ENCODE peak calls at places on chromosome 20, in five cellular contexts. B is fibroblast of the conjunctiva, H is uterus, N is astrocyte of the hippocampus, O is sciatic nerve. T is an unnamed sample.

GRCh38 chr20:15319444-15319843 is 982.0 kb upstream of the FLRT3 start:
- DNase-seq in B (no peak), H (no peak), N (no peak), O (no peak), T (no peak)

GRCh38 chr20:58308290-58308679 is 1.2 kb upstream of the RAB22A start:
- DNase-seq in B (no peak), H (no peak), N (no peak), O (no peak), T (no peak)

GRCh38 chr20:6595704-6596103 is 171.8 kb upstream of the BMP2 start:
- DNase-seq in B (no peak), H (no peak), N (peak; percentile 68), O (no peak), T (no peak)

GRCh38 chr20:17684077-17684888 is 2.2 kb upstream of the RRBP1 start:
- DNase-seq in B (no peak), H (no peak), N (no peak), O (no peak), T (no peak)

GRCh38 chr20:2220298-2220697 is 75.5 kb upstream of the TGM3 start:
- DNase-seq in B (no peak), H (no peak), N (no peak), O (no peak), T (no peak)

GRCh38 chr20:44646023-44646640 is 5.4 kb downstream of the ADA start:
- DNase-seq in B (no peak), H (no peak), N (peak; percentile 24), O (no peak), T (no peak)

GRCh38 chr20:56426026-56426425 is 14.0 kb downstream of the CASS4 start:
- DNase-seq in B (no peak), H (no peak), N (no peak), O (no peak), T (no peak)

GRCh38 chr20:25247100-25247665 is 702 bp upstream of the PYGB start:
- DNase-seq in B (no peak), H (peak; percentile 63), N (peak; percentile 76), O (peak; percentile 81), T (peak; percentile 58)

GRCh38 chr20:21513181-21513663 is 642 bp downstream of the NKX2-2 start:
- DNase-seq in B (no peak), H (no peak), N (no peak), O (no peak), T (no peak)

GRCh38 chr20:17555106-17555505 is 14.8 kb upstream of the DSTN start:
- DNase-seq in B (no peak), H (no peak), N (no peak), O (no peak), T (no peak)

GRCh38 chr20:43287637-43288036 is 97.9 kb upstream of the PTPRT start:
- DNase-seq in B (no peak), H (no peak), N (no peak), O (no peak), T (no peak)

GRCh38 chr20:33465536-33466302 is 22.2 kb upstream of the SNTA1 start:
- DNase-seq in B (no peak), H (no peak), N (no peak), O (no peak), T (peak; percentile 86)

GRCh38 chr20:35012227-35013069 is 56.8 kb downstream of the MYH7B start:
- DNase-seq in B (no peak), H (peak; percentile 36), N (no peak), O (peak; percentile 57), T (no peak)

GRCh38 chr20:44176833-44177533 is 10.0 kb downstream of the JPH2 start:
- DNase-seq in B (no peak), H (no peak), N (no peak), O (no peak), T (no peak)

GRCh38 chr20:57012691-57013090 is 253.8 kb downstream of the BMP7 start:
- DNase-seq in B (no peak), H (no peak), N (no peak), O (no peak), T (no peak)

GRCh38 chr20:38969708-38970107 is 7.6 kb downstream of the DHX35 start:
- DNase-seq in B (no peak), H (no peak), N (no peak), O (no peak), T (no peak)

GRCh38 chr20:61520761-61521460 is 268.9 kb downstream of the CDH4 start:
- DNase-seq in B (peak; percentile 45), H (no peak), N (peak; percentile 85), O (no peak), T (no peak)

GRCh38 chr20:60206259-60206658 is 248.0 kb downstream of the CDH26 start:
- DNase-seq in B (peak; percentile 8), H (no peak), N (peak; percentile 67), O (no peak), T (no peak)

GRCh38 chr20:39778847-39779641 is 816.9 kb downstream of the DHX35 start:
- DNase-seq in B (no peak), H (no peak), N (no peak), O (no peak), T (no peak)

GRCh38 chr20:4091332-4092135 is 76.2 kb upstream of the RNF24 start:
- DNase-seq in B (no peak), H (peak; percentile 43), N (peak; percentile 66), O (no peak), T (no peak)

GRCh38 chr20:49627329-49627761 is 59.4 kb upstream of the PTGIS start:
- DNase-seq in B (no peak), H (no peak), N (no peak), O (no peak), T (no peak)

GRCh38 chr20:56515657-56516381 is 8.7 kb upstream of the FAM209A start:
- DNase-seq in B (no peak), H (no peak), N (peak; percentile 16), O (no peak), T (no peak)

GRCh38 chr20:37602634-37603033 is 75.0 kb upstream of the BLCAP start:
- DNase-seq in B (no peak), H (no peak), N (no peak), O (no peak), T (no peak)

GRCh38 chr20:41142914-41143313 is 5.6 kb downstream of the PLCG1 start:
- DNase-seq in B (no peak), H (no peak), N (no peak), O (no peak), T (no peak)

GRCh38 chr20:24650091-24650490 is 180.7 kb downstream of the SYNDIG1 start:
- DNase-seq in B (no peak), H (no peak), N (no peak), O (no peak), T (no peak)

GRCh38 chr20:57294558-57294957 is 28.1 kb upstream of the BMP7 start:
- DNase-seq in B (no peak), H (no peak), N (no peak), O (no peak), T (no peak)

GRCh38 chr20:34940126-34940525 is 15.5 kb downstream of the GSS start:
- DNase-seq in B (no peak), H (no peak), N (no peak), O (no peak), T (no peak)

GRCh38 chr20:62063981-62064787 is 1.5 kb downstream of the TAF4 start:
- DNase-seq in B (no peak), H (no peak), N (peak; percentile 53), O (peak; percentile 65), T (peak; percentile 13)

GRCh38 chr20:33773412-33774089 is 37.6 kb upstream of the CHMP4B start:
- DNase-seq in B (no peak), H (no peak), N (no peak), O (no peak), T (no peak)

GRCh38 chr20:32628960-32629530 is 43.9 kb upstream of the NOL4L start:
- DNase-seq in B (no peak), H (no peak), N (no peak), O (no peak), T (no peak)

GRCh38 chr20:10060223-10060622 is 25.4 kb downstream of the ANKEF1 start:
- DNase-seq in B (no peak), H (no peak), N (no peak), O (no peak), T (no peak)

GRCh38 chr20:5056801-5057599 is 55.7 kb upstream of the SLC23A2 start:
- DNase-seq in B (no peak), H (no peak), N (no peak), O (peak; percentile 77), T (peak; percentile 11)

GRCh38 chr20:32466739-32467505 is 108.8 kb downstream of the ASXL1 start:
- DNase-seq in B (no peak), H (no peak), N (no peak), O (no peak), T (peak; percentile 64)

GRCh38 chr20:2748551-2749342 is 51.7 kb downstream of the CPXM1 start:
- DNase-seq in B (no peak), H (no peak), N (no peak), O (no peak), T (no peak)

GRCh38 chr20:19328676-19329075 is 116.2 kb downstream of the SLC24A3 start:
- DNase-seq in B (no peak), H (no peak), N (no peak), O (no peak), T (no peak)

T was measured in C1 segment of cervical spinal cord.